ENCODE peak calls at places on chromosomes 12 and 14, in six cellular contexts. D is HepG2, V is upper lobe of left lung, M is A549, K is K562, I is GM12878. X is an unnamed sample.

GRCh38 chr12:57940915-57941164 is 527 bp upstream of the ATP23 start:
- ATAC-seq in D (no peak), V (no peak), M (no peak), K (no peak), I (no peak), X (no peak)

GRCh38 chr12:31220061-31220460 is 105.9 kb downstream of the SINHCAF start:
- ATAC-seq in D (no peak), V (no peak), M (no peak), K (no peak), I (no peak), X (no peak)

GRCh38 chr14:63245893-63246292 is 41.6 kb downstream of the RHOJ start:
- ATAC-seq in D (no peak), V (no peak), M (no peak), K (no peak), I (no peak), X (no peak)

GRCh38 chr14:32366256-32366655 is 37.2 kb downstream of the AKAP6 start:
- ATAC-seq in D (peak), V (no peak), M (peak), K (peak), I (no peak), X (no peak)

GRCh38 chr12:65536876-65537661 is 258.6 kb downstream of the MSRB3 start:
- ATAC-seq in D (no peak), V (peak), M (peak), K (no peak), I (peak), X (peak)

GRCh38 chr14:97452314-97452713 is 655.1 kb downstream of the VRK1 start:
- ATAC-seq in D (no peak), V (no peak), M (no peak), K (no peak), I (no peak), X (no peak)

GRCh38 chr12:120599672-120600537 is 18.7 kb upstream of the POP5 start:
- ATAC-seq in D (peak), V (no peak), M (peak), K (no peak), I (no peak), X (no peak)

GRCh38 chr14:38992067-38992835 is 110.8 kb downstream of the SEC23A start:
- ATAC-seq in D (no peak), V (no peak), M (no peak), K (no peak), I (no peak), X (no peak)

GRCh38 chr12:68011882-68012207 is 22.6 kb downstream of the IFNG-AS1 start:
- ATAC-seq in D (no peak), V (no peak), M (no peak), K (no peak), I (no peak), X (no peak)

GRCh38 chr14:74647834-74648361 is 35.9 kb upstream of the LTBP2 start:
- ATAC-seq in D (peak), V (no peak), M (peak), K (no peak), I (peak), X (no peak)

GRCh38 chr14:33414041-33414440 is 475.4 kb downstream of the NPAS3 start:
- ATAC-seq in D (no peak), V (no peak), M (no peak), K (no peak), I (no peak), X (no peak)

GRCh38 chr14:33709711-33710110 is 241.2 kb downstream of the EGLN3 start:
- ATAC-seq in D (peak), V (no peak), M (no peak), K (no peak), I (no peak), X (no peak)

GRCh38 chr12:6945613-6946012 is 1.8 kb downstream of the C12orf57 start:
- ATAC-seq in D (no peak), V (no peak), M (no peak), K (no peak), I (no peak), X (no peak)
- H3K27ac ChIP-seq in D (peak), V (peak), M (peak), K (peak), I (peak), X (peak)

GRCh38 chr14:68510201-68510600 is 282.7 kb downstream of the ZFP36L1 start:
- ATAC-seq in D (no peak), V (peak), M (no peak), K (no peak), I (no peak), X (peak)
- TF ChIP-seq EP300 in D (no peak), V (no peak), M (no peak), K (no peak), I (no peak), X (no peak)

GRCh38 chr12:100857971-100858370 is 63.4 kb downstream of the ANO4 start:
- ATAC-seq in D (no peak), V (no peak), M (no peak), K (no peak), I (no peak), X (no peak)
- H3K4me3 ChIP-seq in D (no peak), V (no peak), M (no peak), K (no peak), I (no peak), X (no peak)

DNA sequence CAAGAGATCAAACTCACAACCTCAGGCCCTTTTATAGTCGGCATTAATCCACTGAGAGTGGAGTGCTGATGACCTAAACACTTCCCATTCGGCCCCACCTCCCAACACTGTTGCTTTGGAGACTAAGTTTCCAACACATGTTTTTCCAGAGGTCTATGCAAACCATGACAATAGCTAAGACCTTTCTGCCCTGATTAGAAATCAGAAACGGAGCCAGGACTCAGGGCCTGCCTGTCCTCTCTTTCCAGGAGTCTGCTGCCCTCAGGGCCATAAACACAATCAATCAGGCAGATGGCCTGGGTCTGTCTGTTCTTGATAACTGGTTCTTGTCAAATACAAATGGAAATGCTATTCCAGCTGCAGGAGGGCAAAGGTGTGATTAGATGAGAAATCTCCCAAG is 97.2 kb upstream of the PSMC1 start:
- ATAC-seq in D (no peak), V (peak), M (no peak), K (no peak), I (no peak), X (no peak)
- H3K27ac ChIP-seq in D (no peak), V (no peak), M (no peak), K (no peak), I (no peak), X (no peak)

DNA sequence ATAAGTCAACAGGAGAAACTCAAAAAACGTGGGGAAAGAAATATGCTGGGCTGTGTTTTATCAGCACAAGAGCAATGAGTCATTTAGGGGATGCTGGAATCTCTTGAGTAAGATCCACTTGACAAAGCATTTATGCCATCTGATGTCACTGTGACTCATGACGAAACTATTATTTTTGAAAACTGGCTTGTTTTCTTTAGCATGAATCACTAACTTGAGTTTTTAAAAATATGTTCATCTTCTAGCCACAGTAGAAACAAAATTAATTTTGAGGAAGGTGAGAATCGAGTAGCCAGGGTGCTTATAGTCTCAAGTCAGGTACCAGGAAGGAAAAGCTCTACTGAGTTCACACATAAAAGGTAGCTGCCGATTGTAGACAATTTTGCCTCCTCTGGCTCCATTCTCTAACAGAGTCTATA is 456.2 kb upstream of the MGAT4C start:
- ATAC-seq in D (no peak), V (peak), M (peak), K (no peak), I (peak), X (peak)
- TF ChIP-seq EP300 in D (no peak), V (no peak), M (peak), K (no peak), I (no peak), X (no peak)

DNA sequence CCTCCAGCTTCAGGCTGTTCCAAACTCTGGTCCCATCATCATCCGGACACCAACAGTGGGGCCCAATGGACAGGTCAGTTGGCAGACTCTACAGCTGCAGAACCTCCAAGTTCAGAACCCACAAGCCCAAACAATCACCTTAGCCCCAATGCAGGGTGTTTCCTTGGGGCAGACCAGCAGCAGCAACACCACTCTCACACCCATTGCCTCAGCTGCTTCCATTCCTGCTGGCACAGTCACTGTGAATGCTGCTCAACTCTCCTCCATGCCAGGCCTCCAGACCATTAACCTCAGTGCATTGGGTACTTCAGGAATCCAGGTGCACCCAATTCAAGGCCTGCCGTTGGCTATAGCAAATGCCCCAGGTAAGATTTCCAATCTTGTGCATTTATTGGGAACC is 3.3 kb downstream of the SP1 start:
- ATAC-seq in D (no peak), V (no peak), M (no peak), K (no peak), I (no peak), X (no peak)
- H3K4me3 ChIP-seq in D (peak), V (peak), M (no peak), K (peak), I (peak), X (peak)

GRCh38 chr12:111193511-111193910 is 175.4 kb downstream of the PHETA1 start:
- ATAC-seq in D (no peak), V (no peak), M (no peak), K (no peak), I (no peak), X (no peak)

GRCh38 chr12:111194703-111195051 is 174.2 kb downstream of the PHETA1 start:
- ATAC-seq in D (peak), V (no peak), M (peak), K (no peak), I (no peak), X (no peak)

GRCh38 chr12:111193977-111194702 is 174.8 kb downstream of the PHETA1 start:
- ATAC-seq in D (no peak), V (no peak), M (no peak), K (no peak), I (no peak), X (no peak)

GRCh38 chr12:111192657-111193056 is 176.2 kb downstream of the PHETA1 start:
- ATAC-seq in D (no peak), V (no peak), M (no peak), K (no peak), I (no peak), X (no peak)

GRCh38 chr12:111193067-111193466 is 175.8 kb downstream of the PHETA1 start:
- ATAC-seq in D (no peak), V (no peak), M (no peak), K (no peak), I (no peak), X (no peak)
- H3K27ac ChIP-seq in D (no peak), V (no peak), M (no peak), K (no peak), I (no peak), X (no peak)

X was measured in gastroesophageal sphincter.